ENCODE peak calls at places on chromosomes 2 and 18, in six cellular contexts. U is activated gamma-delta T cell treated with anti-CD3 and anti-CD28 coated beads, Interleukin-2, amount 50 U/mL, for 16 hours; C is brain microvascular endothelial cell; H is CD8-positive, alpha-beta T cell; P is KG1; I is T-cell. Z is an unnamed sample.
A peak's percentile ranks its signal among the peaks of the same experiment; 100 is the strongest.

GRCh38 chr18:48249841-48250240 is 159.3 kb downstream of the ZBTB7C start:
- DNase-seq in U (no peak), C (no peak), H (no peak), P (no peak), I (no peak), Z (no peak)

GRCh38 chr2:144426355-144426754 is 93.6 kb downstream of the ZEB2 start:
- DNase-seq in U (no peak), C (no peak), H (no peak), P (no peak), I (no peak), Z (peak; percentile 53)

GRCh38 chr2:195408196-195408595 is 248.8 kb upstream of the SLC39A10 start:
- DNase-seq in U (no peak), C (no peak), H (no peak), P (no peak), I (no peak), Z (no peak)

GRCh38 chr2:72198532-72199241 is 51.0 kb upstream of the CYP26B1 start:
- DNase-seq in U (no peak), C (peak; percentile 80), H (no peak), P (no peak), I (no peak), Z (no peak)

GRCh38 chr2:189049709-189050108 is 75.5 kb downstream of the COL3A1 start:
- DNase-seq in U (no peak), C (no peak), H (no peak), P (no peak), I (no peak), Z (no peak)

GRCh38 chr2:128552806-128553551 is 234.3 kb upstream of the HS6ST1 start:
- DNase-seq in U (no peak), C (no peak), H (no peak), P (no peak), I (no peak), Z (no peak)

GRCh38 chr2:7634370-7634769 is 717.2 kb downstream of the RNF144A start:
- DNase-seq in U (no peak), C (no peak), H (no peak), P (no peak), I (no peak), Z (peak; percentile 40)

GRCh38 chr2:3180082-3180908 is 197.3 kb downstream of the EIPR1 start:
- DNase-seq in U (no peak), C (no peak), H (no peak), P (no peak), I (no peak), Z (no peak)

GRCh38 chr2:79040967-79041582 is 15.6 kb downstream of the REG3G start:
- DNase-seq in U (no peak), C (no peak), H (no peak), P (no peak), I (no peak), Z (peak; percentile 27)

GRCh38 chr2:18373664-18374063 is 186.8 kb downstream of the RDH14 start:
- DNase-seq in U (no peak), C (peak; percentile 66), H (no peak), P (no peak), I (no peak), Z (no peak)

GRCh38 chr2:74391580-74392448 is 11.7 kb upstream of the DCTN1 start:
- DNase-seq in U (peak; percentile 93), C (peak; percentile 74), H (peak; percentile 91), P (peak; percentile 92), I (peak; percentile 90), Z (peak; percentile 96)